ENCODE peak calls at places on chromosomes 4 and X, in seven cellular contexts. F is stimulated activated CD4-positive, alpha-beta T cell treated with anti-CD3 and anti-CD28 coated beads, Interleukin-12 subunit alpha, Interleukin-12 subunit beta, amount 100 ng/mL, for 4 hours; P is mesenteric fat pad; B is H7; U is NCI-H524; Z is D341Med; G is central memory CD4-positive, alpha-beta T cell. M is an unnamed sample.

GRCh38 chrX:56788717-56789122 is 59.7 kb downstream of the NBDY start:
- DNase-seq in G (no peak), B (no peak), U (no peak), F (no peak), P (peak; percentile 90), Z (no peak), M (no peak)

GRCh38 chr4:768995-769394 is 56.9 kb downstream of the CPLX1 start:
- DNase-seq in B (peak; percentile 56), Z (no peak), P (no peak), F (no peak), G (no peak), U (no peak), M (no peak)

GRCh38 chr4:94076498-94076897 is 131.2 kb upstream of the SMARCAD1 start:
- DNase-seq in U (no peak), P (no peak), Z (peak; percentile 37), B (peak; percentile 42), G (no peak), F (no peak), M (no peak)

GRCh38 chr4:3514221-3514780 is 17.9 kb downstream of the LRPAP1 start:
- DNase-seq in P (no peak), U (no peak), B (no peak), F (no peak), Z (no peak), G (no peak), M (no peak)

GRCh38 chr4:184588893-184589292 is 60.4 kb downstream of the CASP3 start:
- DNase-seq in P (no peak), Z (no peak), G (no peak), F (no peak), B (no peak), U (no peak), M (no peak)

GRCh38 chrX:151870603-151871002 is 42.1 kb upstream of the MAGEA4 start:
- DNase-seq in G (no peak), Z (no peak), P (no peak), F (no peak), U (no peak), B (no peak), M (no peak)

GRCh38 chr4:171814545-171814944 is 1.3 kb downstream of the GALNTL6 start:
- DNase-seq in U (no peak), P (no peak), F (no peak), Z (no peak), G (no peak), B (no peak), M (no peak)

GRCh38 chr4:72567036-72567435 is 2.0 kb downstream of the ADAMTS3 start:
- DNase-seq in U (no peak), F (no peak), Z (no peak), P (no peak), G (no peak), B (no peak), M (no peak)